ENCODE peak calls at places on chromosomes 3 and 15, in six cellular contexts. H is MM.1S; C is CD8-positive, alpha-beta T cell; E is foreskin fibroblast; B is IMR-90; Q is aorta. K is an unnamed sample.

GRCh38 chr15:45522179-45522930 is at the start of gene SLC30A4:
- DNase-seq in E (peak; percentile 85), C (peak; percentile 51), Q (peak; percentile 88), H (peak; percentile 69), B (peak; percentile 42), K (peak; percentile 78)

GRCh38 chr3:65398953-65399352 is 639.8 kb downstream of the MAGI1 start:
- DNase-seq in C (no peak), Q (no peak), E (peak; percentile 51), H (no peak), B (peak; percentile 58), K (no peak)

GRCh38 chr3:50243552-50243895 is 7.5 kb downstream of the GNAI2 start:
- DNase-seq in Q (no peak), B (no peak), E (no peak), H (no peak), C (no peak), K (no peak)

GRCh38 chr3:31735667-31736066 is 202.9 kb downstream of the STT3B start:
- DNase-seq in B (no peak), E (no peak), C (no peak), H (no peak), Q (no peak), K (no peak)

GRCh38 chr3:72663429-72663828 is 184.8 kb downstream of the SHQ1 start:
- DNase-seq in H (no peak), C (no peak), E (peak; percentile 12), B (no peak), Q (no peak), K (no peak)

GRCh38 chr3:184002469-184002868 is 15.2 kb downstream of the ABCC5 start:
- DNase-seq in Q (peak; percentile 44), B (no peak), E (no peak), C (no peak), H (no peak), K (no peak)

GRCh38 chr3:23096041-23096440 is 107.1 kb upstream of the UBE2E2 start:
- DNase-seq in B (no peak), E (no peak), C (no peak), H (no peak), Q (no peak), K (no peak)

GRCh38 chr3:101829066-101829830 is 20.1 kb upstream of the NFKBIZ start:
- DNase-seq in H (no peak), E (peak; percentile 82), C (peak; percentile 15), Q (peak; percentile 82), B (peak; percentile 85), K (peak; percentile 84)

GRCh38 chr15:37015025-37015424 is 85.3 kb downstream of the MEIS2 start:
- DNase-seq in B (no peak), C (no peak), Q (no peak), H (no peak), E (peak; percentile 75), K (no peak)

GRCh38 chr3:56988874-56989433 is 71.5 kb upstream of the SPATA12 start:
- DNase-seq in B (peak; percentile 71), H (peak; percentile 55), E (peak; percentile 91), Q (peak; percentile 89), C (peak; percentile 66), K (no peak)

GRCh38 chr3:148333091-148333490 is 364.6 kb upstream of the AGTR1 start:
- DNase-seq in Q (no peak), H (no peak), E (no peak), C (no peak), B (no peak), K (no peak)

GRCh38 chr3:73432021-73432722 is 192.6 kb downstream of the PDZRN3 start:
- DNase-seq in B (peak; percentile 54), H (peak; percentile 52), E (peak; percentile 70), C (no peak), Q (no peak), K (no peak)

GRCh38 chr3:134610455-134611385 is 40.1 kb downstream of the KY start:
- DNase-seq in B (no peak), Q (no peak), C (no peak), E (no peak), H (no peak), K (no peak)

GRCh38 chr3:98972155-98972554 is 70.7 kb upstream of the DCBLD2 start:
- DNase-seq in H (no peak), C (no peak), E (peak; percentile 95), B (peak; percentile 98), Q (no peak), K (no peak)

GRCh38 chr3:191985691-191986090 is 524.7 kb downstream of the PYDC2 start:
- DNase-seq in C (no peak), B (no peak), H (no peak), Q (no peak), E (no peak), K (no peak)

GRCh38 chr3:48408823-48409281 is 21.0 kb downstream of the PLXNB1 start:
- DNase-seq in E (no peak), Q (peak; percentile 37), C (no peak), H (no peak), B (no peak), K (peak; percentile 71)

GRCh38 chr3:195879416-195880036 is 28.8 kb downstream of the TNK2 start:
- DNase-seq in B (no peak), E (no peak), Q (no peak), H (no peak), C (no peak), K (no peak)

GRCh38 chr3:98954242-98954641 is 52.7 kb upstream of the DCBLD2 start:
- DNase-seq in H (no peak), Q (no peak), B (no peak), C (no peak), E (peak; percentile 56), K (no peak)

GRCh38 chr3:143849854-143850549 is 1.7 kb upstream of the SLC9A9 start:
- DNase-seq in E (peak; percentile 90), Q (no peak), B (peak; percentile 90), H (peak; percentile 88), C (no peak), K (no peak)

GRCh38 chr3:16844771-16845170 is 40.0 kb upstream of the PLCL2 start:
- DNase-seq in B (no peak), Q (no peak), H (no peak), E (no peak), C (no peak), K (no peak)

GRCh38 chr3:17233398-17233800 is 348.6 kb downstream of the PLCL2 start:
- DNase-seq in E (peak; percentile 64), B (peak; percentile 67), Q (no peak), C (peak; percentile 7), H (peak; percentile 71), K (no peak)

GRCh38 chr3:177681156-177681555 is 483.9 kb upstream of the TBL1XR1 start:
- DNase-seq in H (no peak), Q (no peak), C (no peak), E (no peak), B (no peak), K (no peak)

GRCh38 chr3:43423142-43423541 is 136.8 kb downstream of the SNRK start:
- DNase-seq in H (no peak), E (no peak), Q (peak; percentile 85), B (peak; percentile 57), C (no peak), K (no peak)

GRCh38 chr3:41985018-41985417 is 23.1 kb upstream of the ULK4 start:
- DNase-seq in E (no peak), Q (no peak), B (no peak), H (no peak), C (no peak), K (no peak)

GRCh38 chr15:98154863-98155262 is 194.4 kb downstream of the ARRDC4 start:
- DNase-seq in E (peak; percentile 85), B (peak; percentile 0), C (no peak), H (no peak), Q (no peak), K (no peak)

GRCh38 chr3:152296990-152297389 is 28.3 kb downstream of the MBNL1 start:
- DNase-seq in H (no peak), C (no peak), E (no peak), B (no peak), Q (no peak), K (no peak)

GRCh38 chr15:72231847-72232461 is 964 bp upstream of the PKM start:
- DNase-seq in H (peak; percentile 37), E (peak; percentile 88), B (peak; percentile 82), Q (no peak), C (peak; percentile 28), K (no peak)

GRCh38 chr3:34988296-34988695 is 651.0 kb upstream of the ARPP21 start:
- DNase-seq in C (no peak), E (no peak), Q (peak; percentile 63), H (no peak), B (no peak), K (no peak)

GRCh38 chr3:25001041-25001591 is 426.9 kb upstream of the RARB start:
- DNase-seq in C (no peak), E (no peak), B (no peak), H (no peak), Q (no peak), K (no peak)

GRCh38 chr15:40470423-40471104 is at the start of gene CHST14:
- DNase-seq in C (peak; percentile 47), B (peak; percentile 43), E (peak; percentile 68), H (peak; percentile 54), Q (peak; percentile 86), K (no peak)

GRCh38 chr3:48372377-48372770 is 355 bp downstream of the FBXW12 start:
- DNase-seq in H (peak; percentile 85), C (no peak), E (no peak), B (no peak), Q (no peak), K (no peak)

GRCh38 chr3:7630351-7630911 is 769.5 kb downstream of the GRM7 start:
- DNase-seq in Q (no peak), E (no peak), H (no peak), B (no peak), C (no peak), K (no peak)
- H3K4me3 ChIP-seq in Q (no peak overlapping the region), E (no peak overlapping the region), H (no peak overlapping the region), B (no peak overlapping the region), C (no peak overlapping the region), K (peak overlapping the region; percentile 55)

DNA sequence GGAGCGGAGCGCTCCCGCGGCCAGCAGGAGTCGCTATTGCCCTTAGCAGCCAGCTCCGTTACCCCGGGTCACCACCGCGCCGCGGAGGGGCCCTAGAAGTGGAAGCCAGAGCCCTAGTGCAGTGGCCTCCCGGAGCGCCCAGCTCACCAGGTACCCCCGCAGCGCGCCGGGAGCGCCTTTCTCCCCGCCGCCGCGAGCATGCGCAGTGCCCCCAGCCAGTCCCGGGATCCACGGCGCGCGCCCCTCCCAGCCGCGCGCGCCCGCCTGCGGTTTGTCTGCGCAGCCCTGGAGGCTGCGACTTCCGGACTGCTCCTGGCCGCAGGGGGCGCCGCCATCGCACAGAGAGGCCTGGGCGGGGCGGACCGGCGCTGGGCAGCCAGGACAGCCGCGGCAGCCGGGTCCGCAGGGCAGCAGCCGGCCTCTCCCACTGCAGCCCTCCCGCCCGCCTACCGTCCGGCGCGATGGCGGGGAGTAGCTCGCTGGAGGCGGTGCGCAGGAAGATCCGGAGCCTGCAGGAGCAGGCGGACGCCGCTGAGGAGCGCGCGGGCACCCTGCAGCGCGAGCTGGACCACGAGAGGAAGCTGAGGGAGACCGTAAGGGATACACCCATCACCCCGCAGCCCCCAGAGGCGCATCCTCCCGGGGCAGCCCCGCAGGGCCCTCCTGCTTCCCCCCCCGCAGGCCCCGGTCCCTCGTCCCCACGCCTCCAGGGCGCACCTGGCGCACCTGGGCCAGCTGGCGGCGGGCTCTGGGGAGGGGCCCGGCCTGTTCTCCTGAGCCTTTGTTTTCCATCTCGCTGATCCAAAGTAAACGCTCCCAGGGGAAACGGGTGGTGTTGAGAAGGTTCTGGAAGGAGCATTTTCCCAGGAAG is 5.8 kb downstream of the TPM1 start:
- DNase-seq in B (peak; percentile 92), E (peak; percentile 96), C (peak; percentile 76), Q (peak; percentile 96), H (peak; percentile 88), K (peak; percentile 93)
- H3K4me3 ChIP-seq in B (peak overlapping the region; percentile 84), E (peak overlapping the region; percentile 83), C (peak overlapping the region; percentile 72), Q (peak overlapping the region; percentile 95), H (peak overlapping the region; percentile 90), K (peak overlapping the region; percentile 94)

GRCh38 chr3:156599061-156599460 is 44.1 kb upstream of the SSR3 start:
- DNase-seq in B (no peak), Q (no peak), H (no peak), E (no peak), C (no peak), K (no peak)
- H3K4me3 ChIP-seq in B (no peak overlapping the region), Q (no peak overlapping the region), H (no peak overlapping the region), E (no peak overlapping the region), C (no peak overlapping the region), K (no peak overlapping the region)

GRCh38 chr3:187941848-187942194 is 196.6 kb upstream of the BCL6 start:
- DNase-seq in H (no peak), C (no peak), E (no peak), Q (no peak), B (no peak), K (no peak)
- H3K4me3 ChIP-seq in H (no peak overlapping the region), C (no peak overlapping the region), E (no peak overlapping the region), Q (no peak overlapping the region), B (no peak overlapping the region), K (no peak overlapping the region)